ENCODE peak calls at places on chromosome 11, in four cellular contexts. K is ACHN, M is SJSA1, D is RWPE1. F is an unnamed sample.

GRCh38 chr11:61334434-61335354 is 1.7 kb downstream of the TKFC start:
- DNase-seq in D (peak), K (peak), M (no peak), F (no peak)

GRCh38 chr11:74024630-74025029 is 15.7 kb upstream of the UCP3 start:
- DNase-seq in K (peak), D (no peak), M (peak), F (no peak)

GRCh38 chr11:45400594-45400993 is 114.5 kb upstream of the SYT13 start:
- DNase-seq in M (peak), D (no peak), K (peak), F (no peak)

GRCh38 chr11:84398017-84398626 is 1112.0 kb upstream of the CCDC90B start:
- DNase-seq in D (peak), M (no peak), K (peak), F (no peak)

GRCh38 chr11:6856871-6857270 is 6.0 kb upstream of the OR10A2 start:
- DNase-seq in D (no peak), K (no peak), M (no peak), F (no peak)

GRCh38 chr11:844693-845644 is 2.3 kb downstream of the TSPAN4 start:
- DNase-seq in D (peak), K (peak), M (peak), F (no peak)

GRCh38 chr11:911031-911889 is 650 bp upstream of the CHID1 start:
- DNase-seq in M (peak), K (peak), D (peak), F (no peak)

GRCh38 chr11:47189100-47189834 is 3.0 kb upstream of the PACSIN3 start:
- DNase-seq in K (peak), D (peak), M (peak), F (no peak)

GRCh38 chr11:17894929-17895658 is 117.8 kb downstream of the SERGEF start:
- DNase-seq in M (no peak), D (no peak), K (no peak), F (no peak)

GRCh38 chr11:124763156-124763947 is 1.3 kb upstream of the ESAM start:
- DNase-seq in D (peak), M (peak), K (peak), F (peak)

GRCh38 chr11:65279713-65280459 is 18.1 kb downstream of the POLA2 start:
- DNase-seq in K (peak), D (peak), M (peak), F (no peak)

GRCh38 chr11:96145163-96145585 is 197.8 kb downstream of the MAML2 start:
- DNase-seq in K (no peak), D (no peak), M (no peak), F (no peak)

GRCh38 chr11:114089748-114090147 is 30.2 kb downstream of the ZBTB16 start:
- DNase-seq in M (no peak), K (no peak), D (no peak), F (no peak)

GRCh38 chr11:43074810-43075209 is 237.0 kb upstream of the API5 start:
- DNase-seq in K (no peak), D (no peak), M (no peak), F (no peak)

GRCh38 chr11:61378713-61379313 is 13.6 kb upstream of the TMEM216 start:
- DNase-seq in K (peak), D (peak), M (peak), F (peak)

GRCh38 chr11:68938816-68939582 is 35.3 kb downstream of the IGHMBP2 start:
- DNase-seq in M (no peak), K (no peak), D (no peak), F (no peak)

GRCh38 chr11:82092904-82093303 is 640.8 kb downstream of the FAM181B start:
- DNase-seq in K (no peak), M (no peak), D (no peak), F (no peak)

GRCh38 chr11:11916981-11917399 is 75.2 kb downstream of the USP47 start:
- DNase-seq in D (no peak), K (peak), M (peak), F (no peak)

GRCh38 chr11:9838229-9838628 is 174.4 kb downstream of the SWAP70 start:
- DNase-seq in M (no peak), K (no peak), D (peak), F (no peak)

GRCh38 chr11:46555269-46556054 is 38.4 kb downstream of the AMBRA1 start:
- DNase-seq in K (no peak), D (no peak), M (peak), F (no peak)

GRCh38 chr11:57426439-57426753 is 525 bp downstream of the SLC43A3 start:
- DNase-seq in D (no peak), M (no peak), K (no peak), F (no peak)

GRCh38 chr11:65653229-65654225 is 9.2 kb downstream of the RELA start:
- DNase-seq in K (no peak), M (no peak), D (no peak), F (peak)

GRCh38 chr11:31802990-31803812 is 7.9 kb downstream of the PAX6 start:
- DNase-seq in D (no peak), M (no peak), K (no peak), F (no peak)

GRCh38 chr11:64378335-64378884 is 19.4 kb downstream of the RPS6KA4 start:
- DNase-seq in D (no peak), K (no peak), M (no peak), F (no peak)

GRCh38 chr11:105179542-105180278 is 40.1 kb upstream of the CARD18 start:
- DNase-seq in D (no peak), M (no peak), K (no peak), F (no peak)

GRCh38 chr11:20563871-20564270 is 35.5 kb upstream of the SLC6A5 start:
- DNase-seq in K (no peak), D (no peak), M (no peak), F (peak)

GRCh38 chr11:77473001-77473800 is 693 bp downstream of the PAK1 start:
- DNase-seq in M (no peak), D (peak), K (peak), F (peak)

GRCh38 chr11:129895126-129896041 is at the start of gene NFRKB:
- DNase-seq in K (peak), D (peak), M (peak), F (peak)

GRCh38 chr11:19018901-19019300 is 41.6 kb downstream of the MRGPRX2 start:
- DNase-seq in D (peak), K (peak), M (no peak), F (no peak)

GRCh38 chr11:20617346-20617745 is 17.9 kb downstream of the SLC6A5 start:
- DNase-seq in K (no peak), M (no peak), D (no peak), F (no peak)

GRCh38 chr11:128551641-128552335 is 35.6 kb downstream of the ETS1 start:
- DNase-seq in K (no peak), M (no peak), D (no peak), F (no peak)

GRCh38 chr11:75896843-75897419 is 81.9 kb downstream of the UVRAG start:
- DNase-seq in D (peak), K (peak), M (peak), F (peak)

GRCh38 chr11:128868851-128869671 is 2.0 kb upstream of the KCNJ1 start:
- DNase-seq in M (no peak), D (no peak), K (no peak), F (no peak)

F was measured in NCI-H2171 treated with DMSO at 0.1 percent for 48 hours.